ENCODE peak calls at places on chromosomes 16 and 17, in nine cellular contexts. One of them, this sample, is unnamed. For H3K4me1, the result is how much of the 10 kb centered on the place peaks cover.

GRCh38 chr17:16940116-16940881 is 31.6 kb downstream of the TNFRSF13B start:
- DNase-seq in stomach: peak
- DNase-seq in ovary: no peak
- DNase-seq in adrenal gland: no peak
- DNase-seq in A549: no peak
- DNase-seq in body of pancreas: no peak
- DNase-seq in gastrocnemius medialis: no peak
- DNase-seq in IMR-90: no peak
- DNase-seq in HCT116: no peak
- DNase-seq in this sample: no peak

GRCh38 chr17:35695613-35696012 is 35.8 kb upstream of the RASL10B start:
- DNase-seq in stomach: no peak
- DNase-seq in ovary: no peak
- DNase-seq in adrenal gland: no peak
- DNase-seq in A549: no peak
- DNase-seq in body of pancreas: no peak
- DNase-seq in gastrocnemius medialis: no peak
- DNase-seq in IMR-90: no peak
- DNase-seq in HCT116: no peak
- DNase-seq in this sample: no peak

GRCh38 chr17:28725166-28725659 is 820 bp downstream of the TLCD1 start:
- DNase-seq in stomach: no peak
- DNase-seq in ovary: no peak
- DNase-seq in adrenal gland: no peak
- DNase-seq in A549: peak
- DNase-seq in body of pancreas: no peak
- DNase-seq in gastrocnemius medialis: no peak
- DNase-seq in IMR-90: peak
- DNase-seq in HCT116: peak
- DNase-seq in this sample: no peak

GRCh38 chr17:47184671-47185070 is 4.4 kb downstream of the CDC27 start:
- DNase-seq in stomach: no peak
- DNase-seq in ovary: no peak
- DNase-seq in adrenal gland: no peak
- DNase-seq in A549: no peak
- DNase-seq in body of pancreas: no peak
- DNase-seq in gastrocnemius medialis: no peak
- DNase-seq in IMR-90: no peak
- DNase-seq in HCT116: no peak
- DNase-seq in this sample: no peak

GRCh38 chr17:16444258-16444886 is 29.0 kb downstream of the TRPV2 start:
- DNase-seq in stomach: peak
- DNase-seq in ovary: no peak
- DNase-seq in adrenal gland: no peak
- DNase-seq in A549: peak
- DNase-seq in body of pancreas: peak
- DNase-seq in gastrocnemius medialis: no peak
- DNase-seq in IMR-90: no peak
- DNase-seq in HCT116: no peak
- DNase-seq in this sample: no peak

GRCh38 chr17:21528031-21528684 is 152.0 kb downstream of the KCNJ12 start:
- DNase-seq in stomach: no peak
- DNase-seq in ovary: no peak
- DNase-seq in adrenal gland: no peak
- DNase-seq in A549: no peak
- DNase-seq in body of pancreas: no peak
- DNase-seq in gastrocnemius medialis: no peak
- DNase-seq in IMR-90: no peak
- DNase-seq in HCT116: no peak
- DNase-seq in this sample: no peak

GRCh38 chr17:67227488-67227887 is 17.5 kb downstream of the HELZ start:
- DNase-seq in stomach: no peak
- DNase-seq in ovary: no peak
- DNase-seq in adrenal gland: no peak
- DNase-seq in A549: no peak
- DNase-seq in body of pancreas: no peak
- DNase-seq in gastrocnemius medialis: no peak
- DNase-seq in IMR-90: peak
- DNase-seq in HCT116: no peak
- DNase-seq in this sample: no peak

GRCh38 chr17:80142929-80143328 is 4.0 kb downstream of the EIF4A3 start:
- DNase-seq in stomach: no peak
- DNase-seq in ovary: no peak
- DNase-seq in adrenal gland: no peak
- DNase-seq in A549: no peak
- DNase-seq in body of pancreas: no peak
- DNase-seq in gastrocnemius medialis: no peak
- DNase-seq in IMR-90: no peak
- DNase-seq in HCT116: no peak
- DNase-seq in this sample: no peak

GRCh38 chr17:7078711-7079110 is 1.3 kb downstream of the CLEC10A start:
- DNase-seq in stomach: no peak
- DNase-seq in ovary: no peak
- DNase-seq in adrenal gland: no peak
- DNase-seq in A549: no peak
- DNase-seq in body of pancreas: no peak
- DNase-seq in gastrocnemius medialis: no peak
- DNase-seq in IMR-90: no peak
- DNase-seq in HCT116: no peak
- DNase-seq in this sample: no peak

GRCh38 chr17:29914819-29915537 is 15.1 kb downstream of the SSH2 start:
- DNase-seq in stomach: no peak
- DNase-seq in ovary: no peak
- DNase-seq in adrenal gland: no peak
- DNase-seq in A549: no peak
- DNase-seq in body of pancreas: no peak
- DNase-seq in gastrocnemius medialis: no peak
- DNase-seq in IMR-90: no peak
- DNase-seq in HCT116: no peak
- DNase-seq in this sample: no peak

GRCh38 chr17:67265620-67266019 is 20.6 kb upstream of the HELZ start:
- DNase-seq in stomach: no peak
- DNase-seq in ovary: no peak
- DNase-seq in adrenal gland: no peak
- DNase-seq in A549: no peak
- DNase-seq in body of pancreas: no peak
- DNase-seq in gastrocnemius medialis: no peak
- DNase-seq in IMR-90: no peak
- DNase-seq in HCT116: no peak
- DNase-seq in this sample: no peak

GRCh38 chr17:12514596-12514995 is 151.1 kb upstream of the MYOCD start:
- DNase-seq in stomach: no peak
- DNase-seq in ovary: no peak
- DNase-seq in adrenal gland: no peak
- DNase-seq in A549: no peak
- DNase-seq in body of pancreas: no peak
- DNase-seq in gastrocnemius medialis: no peak
- DNase-seq in IMR-90: no peak
- DNase-seq in HCT116: no peak
- DNase-seq in this sample: no peak

GRCh38 chr17:11598274-11599221 is at the start of gene DNAH9:
- DNase-seq in stomach: peak
- DNase-seq in ovary: peak
- DNase-seq in adrenal gland: peak
- DNase-seq in A549: peak
- DNase-seq in body of pancreas: peak
- DNase-seq in gastrocnemius medialis: peak
- DNase-seq in IMR-90: no peak
- DNase-seq in HCT116: no peak
- DNase-seq in this sample: peak

GRCh38 chr16:19210968-19211367 is 42.9 kb downstream of the SYT17 start:
- DNase-seq in stomach: no peak
- DNase-seq in ovary: no peak
- DNase-seq in adrenal gland: no peak
- DNase-seq in A549: no peak
- DNase-seq in body of pancreas: no peak
- DNase-seq in gastrocnemius medialis: no peak
- DNase-seq in IMR-90: no peak
- DNase-seq in HCT116: no peak
- DNase-seq in this sample: no peak
- H3K4me1 ChIP-seq in stomach: under half
- H3K4me1 ChIP-seq in ovary: under half
- H3K4me1 ChIP-seq in adrenal gland: under half
- H3K4me1 ChIP-seq in A549: under half
- H3K4me1 ChIP-seq in body of pancreas: under half
- H3K4me1 ChIP-seq in gastrocnemius medialis: under half
- H3K4me1 ChIP-seq in IMR-90: under half
- H3K4me1 ChIP-seq in HCT116: under half
- H3K4me1 ChIP-seq in this sample: under half

GRCh38 chr17:40962059-40962561 is 4.6 kb downstream of the KRT39 start:
- DNase-seq in stomach: no peak
- DNase-seq in ovary: no peak
- DNase-seq in adrenal gland: no peak
- DNase-seq in A549: no peak
- DNase-seq in body of pancreas: no peak
- DNase-seq in gastrocnemius medialis: no peak
- DNase-seq in IMR-90: no peak
- DNase-seq in HCT116: no peak
- DNase-seq in this sample: no peak

GRCh38 chr17:40960144-40960543 is 6.6 kb downstream of the KRT39 start:
- DNase-seq in stomach: no peak
- DNase-seq in ovary: no peak
- DNase-seq in adrenal gland: peak
- DNase-seq in A549: no peak
- DNase-seq in body of pancreas: peak
- DNase-seq in gastrocnemius medialis: no peak
- DNase-seq in IMR-90: peak
- DNase-seq in HCT116: no peak
- DNase-seq in this sample: no peak

GRCh38 chr17:40958086-40958953 is 8.4 kb downstream of the KRT39 start:
- DNase-seq in stomach: peak
- DNase-seq in ovary: no peak
- DNase-seq in adrenal gland: no peak
- DNase-seq in A549: no peak
- DNase-seq in body of pancreas: peak
- DNase-seq in gastrocnemius medialis: no peak
- DNase-seq in IMR-90: no peak
- DNase-seq in HCT116: no peak
- DNase-seq in this sample: no peak

GRCh38 chr17:40963838-40964237 is 2.9 kb downstream of the KRT39 start:
- DNase-seq in stomach: no peak
- DNase-seq in ovary: no peak
- DNase-seq in adrenal gland: no peak
- DNase-seq in A549: peak
- DNase-seq in body of pancreas: no peak
- DNase-seq in gastrocnemius medialis: no peak
- DNase-seq in IMR-90: no peak
- DNase-seq in HCT116: no peak
- DNase-seq in this sample: no peak

DNA sequence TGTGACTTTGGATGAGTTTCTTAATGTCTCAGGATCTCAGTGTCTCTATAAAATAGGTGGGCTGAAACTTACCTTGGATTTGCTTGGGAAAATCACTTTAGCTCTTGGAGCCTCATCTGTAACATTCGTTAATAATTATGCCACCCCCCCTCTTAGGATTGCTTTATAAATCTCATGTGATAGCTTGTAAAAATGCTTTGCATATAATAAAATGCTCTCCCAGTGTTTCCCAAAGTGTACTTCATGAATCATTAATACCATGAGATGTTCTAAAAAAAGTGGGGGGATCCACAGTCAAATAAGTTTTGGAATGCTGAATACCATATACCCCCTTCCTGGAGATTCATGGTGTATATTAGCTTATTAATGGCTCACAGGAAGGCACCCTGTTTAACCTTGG is 5.2 kb downstream of the KRT39 start:
- DNase-seq in stomach: no peak
- DNase-seq in ovary: no peak
- DNase-seq in adrenal gland: no peak
- DNase-seq in A549: no peak
- DNase-seq in body of pancreas: no peak
- DNase-seq in gastrocnemius medialis: no peak
- DNase-seq in IMR-90: no peak
- DNase-seq in HCT116: no peak
- DNase-seq in this sample: no peak
- TF ChIP-seq POLR2A in stomach: no peak
- TF ChIP-seq POLR2A in ovary: no peak
- TF ChIP-seq POLR2A in adrenal gland: no peak
- TF ChIP-seq POLR2A in A549: no peak
- TF ChIP-seq POLR2A in body of pancreas: no peak
- TF ChIP-seq POLR2A in gastrocnemius medialis: no peak
- TF ChIP-seq POLR2A in IMR-90: no peak
- TF ChIP-seq POLR2A in HCT116: no peak
- TF ChIP-seq POLR2A in this sample: no peak

DNA sequence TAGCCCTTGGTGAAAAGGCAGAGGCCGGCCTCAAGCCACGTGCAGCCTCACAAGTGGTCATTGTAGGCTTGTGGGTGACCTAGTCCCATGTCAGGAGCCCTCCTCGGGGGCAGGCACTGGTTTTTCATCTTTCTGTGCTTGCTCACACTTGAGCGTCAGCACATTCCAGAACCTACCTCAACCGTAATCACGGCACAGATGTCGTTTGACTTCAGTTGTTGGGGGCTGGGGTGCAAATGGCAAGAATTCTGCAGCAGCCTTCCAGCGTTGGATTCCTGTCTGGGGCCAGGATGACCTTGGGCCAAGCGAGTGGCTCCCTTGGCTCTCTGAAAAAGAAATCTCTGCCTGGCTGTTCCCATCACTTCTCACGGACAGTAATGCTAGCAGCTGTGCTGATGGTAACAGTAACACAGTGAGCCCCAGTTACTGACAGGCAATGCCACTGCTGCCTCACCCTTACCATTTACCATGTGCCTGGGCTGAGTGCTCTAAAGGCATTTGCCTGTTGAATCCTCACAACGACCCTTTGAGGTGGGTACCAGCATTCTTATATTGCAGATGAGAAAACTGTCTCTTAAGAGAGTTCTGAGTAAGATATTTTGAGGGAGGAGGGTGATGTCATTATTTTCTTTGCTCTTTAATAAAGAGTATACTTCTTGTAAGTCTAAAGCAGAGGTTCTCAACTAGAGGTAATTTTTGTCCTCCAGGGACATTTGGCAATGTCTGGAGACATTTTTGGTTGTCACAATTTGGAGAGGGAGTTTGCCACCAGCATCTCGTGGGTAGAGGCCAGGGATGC is 46.5 kb downstream of the KSR1 start:
- DNase-seq in stomach: no peak
- DNase-seq in ovary: peak
- DNase-seq in adrenal gland: peak
- DNase-seq in A549: no peak
- DNase-seq in body of pancreas: no peak
- DNase-seq in gastrocnemius medialis: no peak
- DNase-seq in IMR-90: peak
- DNase-seq in HCT116: no peak
- DNase-seq in this sample: no peak
- H3K27ac ChIP-seq in stomach: no peak
- H3K27ac ChIP-seq in ovary: peak
- H3K27ac ChIP-seq in adrenal gland: peak
- H3K27ac ChIP-seq in A549: no peak
- H3K27ac ChIP-seq in body of pancreas: peak
- H3K27ac ChIP-seq in gastrocnemius medialis: no peak
- H3K27ac ChIP-seq in IMR-90: peak
- H3K27ac ChIP-seq in HCT116: no peak
- H3K27ac ChIP-seq in this sample: peak

DNA sequence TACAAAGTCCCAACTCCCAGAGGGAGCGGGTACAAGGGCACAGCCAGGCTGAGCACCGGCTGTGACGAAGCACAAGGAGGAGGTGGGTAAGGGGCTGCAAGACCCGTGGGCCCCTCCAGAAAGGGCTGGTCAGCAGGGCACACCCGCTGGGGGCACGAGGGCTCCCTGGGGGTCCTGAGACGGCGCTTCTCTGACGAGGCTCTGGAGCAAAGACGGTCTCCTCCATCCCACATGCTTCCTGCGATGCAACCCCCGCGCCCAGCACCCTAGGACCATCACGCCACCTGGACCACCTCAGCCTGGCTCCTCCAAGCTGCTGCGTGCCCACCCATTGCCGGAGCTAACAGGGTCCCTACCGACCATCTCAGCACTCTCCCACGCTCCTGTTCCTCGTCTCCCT is 8.7 kb downstream of the CCDC57 start:
- DNase-seq in stomach: no peak
- DNase-seq in ovary: no peak
- DNase-seq in adrenal gland: no peak
- DNase-seq in A549: no peak
- DNase-seq in body of pancreas: no peak
- DNase-seq in gastrocnemius medialis: no peak
- DNase-seq in IMR-90: no peak
- DNase-seq in HCT116: no peak
- DNase-seq in this sample: no peak
- H3K4me1 ChIP-seq in stomach: under half
- H3K4me1 ChIP-seq in ovary: under half
- H3K4me1 ChIP-seq in adrenal gland: under half
- H3K4me1 ChIP-seq in A549: under half
- H3K4me1 ChIP-seq in body of pancreas: under half
- H3K4me1 ChIP-seq in gastrocnemius medialis: under half
- H3K4me1 ChIP-seq in IMR-90: under half
- H3K4me1 ChIP-seq in HCT116: under half
- H3K4me1 ChIP-seq in this sample: under half

This sample was measured in vagina.